ENCODE peak calls at places on chromosomes 13 and 19, in seven cellular contexts. C, V, Q, H, D, T and O are unnamed samples.

GRCh38 chr19:40689339-40690049 is 957 bp downstream of the NUMBL start:
- DNase-seq in T (peak), Q (no peak), H (no peak), D (peak), V (no peak), C (no peak), O (no peak)

GRCh38 chr13:66940113-66940512 is 290.0 kb downstream of the PCDH9 start:
- DNase-seq in H (no peak), C (no peak), V (no peak), D (no peak), T (peak), Q (no peak), O (no peak)

GRCh38 chr13:38661276-38661675 is 25.6 kb upstream of the FREM2 start:
- DNase-seq in T (peak), V (no peak), Q (no peak), C (no peak), D (no peak), H (no peak), O (no peak)

GRCh38 chr13:32426191-32426980 is 1.5 kb downstream of the N4BP2L1 start:
- DNase-seq in C (no peak), H (no peak), T (no peak), D (peak), Q (no peak), V (peak), O (no peak)

GRCh38 chr19:55300821-55301458 is 17.1 kb downstream of the BRSK1 start:
- DNase-seq in Q (no peak), V (no peak), H (no peak), C (no peak), T (no peak), D (no peak), O (no peak)

GRCh38 chr19:39660661-39661060 is 4.9 kb downstream of the LGALS16 start:
- DNase-seq in T (no peak), H (no peak), C (no peak), D (no peak), V (no peak), Q (no peak), O (no peak)

GRCh38 chr19:11480081-11480926 is 542 bp downstream of the ELAVL3 start:
- DNase-seq in C (no peak), T (no peak), Q (no peak), D (no peak), V (no peak), H (no peak), O (no peak)

GRCh38 chr13:50644081-50644871 is 199.2 kb downstream of the DLEU7 start:
- DNase-seq in T (no peak), Q (no peak), H (no peak), C (no peak), D (no peak), V (no peak), O (no peak)

GRCh38 chr19:5932146-5932545 is 18.1 kb downstream of the CAPS start:
- DNase-seq in D (no peak), V (no peak), T (no peak), C (no peak), H (no peak), Q (no peak), O (no peak)

GRCh38 chr13:49258097-49258796 is 10.5 kb downstream of the CDADC1 start:
- DNase-seq in T (no peak), Q (no peak), C (no peak), H (no peak), D (no peak), V (no peak), O (no peak)

GRCh38 chr19:55369651-55370304 is 485 bp downstream of the IL11 start:
- DNase-seq in H (peak), V (peak), Q (no peak), D (no peak), C (no peak), T (peak), O (no peak)

GRCh38 chr19:53246498-53246897 is 8.2 kb downstream of the ZNF677 start:
- DNase-seq in Q (no peak), C (no peak), D (no peak), H (no peak), V (no peak), T (no peak), O (no peak)

GRCh38 chr13:98326274-98326673 is 149.2 kb upstream of the RNF113B start:
- DNase-seq in T (no peak), Q (no peak), C (no peak), D (no peak), V (no peak), H (no peak), O (no peak)

GRCh38 chr19:35247526-35248309 is 1.1 kb upstream of the LSR start:
- DNase-seq in T (no peak), C (peak), V (peak), Q (no peak), H (peak), D (peak), O (peak)

GRCh38 chr19:22784051-22784450 is at the start of gene ZNF99:
- DNase-seq in Q (no peak), V (no peak), T (no peak), H (no peak), D (no peak), C (no peak), O (no peak)

GRCh38 chr19:16889883-16890460 is 1.2 kb downstream of the F2RL3 start:
- DNase-seq in D (no peak), H (no peak), Q (no peak), V (no peak), T (no peak), C (no peak), O (no peak)

GRCh38 chr13:36973009-36973408 is 26.1 kb downstream of the ALG5 start:
- DNase-seq in D (no peak), Q (no peak), V (no peak), T (no peak), C (no peak), H (no peak), O (no peak)

GRCh38 chr13:51547425-51548176 is 36.7 kb upstream of the WDFY2 start:
- DNase-seq in C (no peak), T (no peak), H (no peak), D (no peak), Q (no peak), V (no peak), O (no peak)

GRCh38 chr19:50646074-50646807 is 3.0 kb upstream of the C19orf81 start:
- DNase-seq in D (no peak), T (peak), Q (no peak), C (no peak), V (peak), H (no peak), O (peak)

GRCh38 chr13:52738719-52739467 is 727 bp downstream of the CNMD start:
- DNase-seq in Q (no peak), T (no peak), V (no peak), H (no peak), C (peak), D (no peak), O (no peak)

GRCh38 chr19:6276447-6276846 is 3.3 kb downstream of the MLLT1 start:
- DNase-seq in D (no peak), T (peak), C (no peak), V (no peak), Q (no peak), H (no peak), O (no peak)

GRCh38 chr19:19324059-19324755 is 3.6 kb downstream of the MAU2 start:
- DNase-seq in Q (no peak), H (no peak), C (no peak), D (no peak), V (no peak), T (no peak), O (no peak)

GRCh38 chr13:112877976-112878955 is 90.7 kb upstream of the MCF2L start:
- DNase-seq in Q (no peak), T (no peak), H (no peak), C (no peak), D (peak), V (no peak), O (no peak)

GRCh38 chr19:43820098-43820860 is 6.8 kb upstream of the ZNF283 start:
- DNase-seq in C (peak), T (peak), H (no peak), Q (no peak), D (no peak), V (no peak), O (no peak)

GRCh38 chr19:47776568-47776967 is 1.9 kb upstream of the SELENOW start:
- DNase-seq in C (no peak), H (no peak), V (no peak), D (no peak), T (no peak), Q (no peak), O (no peak)

GRCh38 chr13:110297011-110297410 is 9.9 kb downstream of the COL4A1 start:
- DNase-seq in V (no peak), Q (no peak), C (no peak), T (no peak), D (no peak), H (no peak), O (no peak)

GRCh38 chr19:35248310-35249145 is at the start of gene LSR:
- DNase-seq in T (no peak), H (peak), V (peak), C (peak), Q (no peak), D (peak), O (peak)

GRCh38 chr19:45632468-45633196 is 6.6 kb downstream of the EML2 start:
- DNase-seq in T (peak), D (peak), H (peak), Q (no peak), V (no peak), C (peak), O (peak)

GRCh38 chr13:99307247-99307646 is at the start of gene GPR183:
- DNase-seq in V (peak), D (peak), T (no peak), Q (peak), C (no peak), H (no peak), O (no peak)

GRCh38 chr19:38851622-38852230 is 1.9 kb upstream of the HNRNPL start:
- DNase-seq in T (peak), V (peak), Q (peak), H (peak), D (peak), C (peak), O (no peak)

GRCh38 chr19:39858541-39858940 is 12.4 kb upstream of the FBL start:
- DNase-seq in Q (no peak), T (peak), V (no peak), C (no peak), H (no peak), D (no peak), O (no peak)

GRCh38 chr19:19257137-19257536 is 16.0 kb downstream of the TM6SF2 start:
- DNase-seq in V (no peak), Q (no peak), H (no peak), D (no peak), C (no peak), T (no peak), O (no peak)

GRCh38 chr13:39930060-39930459 is 274.6 kb downstream of the COG6 start:
- DNase-seq in T (no peak), C (no peak), H (no peak), Q (no peak), D (no peak), V (no peak), O (no peak)